ENCODE peak calls at places on chromosomes 6 and 20, in ten cellular contexts. One of them, this sample, is unnamed.

GRCh38 chr20:64043768-64044167 is 5.7 kb downstream of the SOX18 start:
- DNase-seq in bronchial epithelial cell: no peak
- DNase-seq in astrocyte of the spinal cord: no peak
- DNase-seq in mammary epithelial cell: no peak
- DNase-seq in IMR-90: no peak
- DNase-seq in AG10803: no peak
- DNase-seq in lower lobe of right lung: no peak
- DNase-seq in colonic mucosa: no peak
- DNase-seq in cardiac muscle cell: no peak
- DNase-seq in psoas muscle: no peak
- DNase-seq in this sample: no peak

GRCh38 chr6:3825331-3825831 is 23.8 kb upstream of the FAM50B start:
- DNase-seq in bronchial epithelial cell: peak
- DNase-seq in astrocyte of the spinal cord: peak
- DNase-seq in mammary epithelial cell: peak
- DNase-seq in IMR-90: peak
- DNase-seq in AG10803: peak
- DNase-seq in lower lobe of right lung: peak
- DNase-seq in colonic mucosa: no peak
- DNase-seq in cardiac muscle cell: peak
- DNase-seq in psoas muscle: peak
- DNase-seq in this sample: no peak

GRCh38 chr20:24102290-24102689 is 113.7 kb upstream of the GGTLC1 start:
- DNase-seq in bronchial epithelial cell: peak
- DNase-seq in astrocyte of the spinal cord: no peak
- DNase-seq in mammary epithelial cell: no peak
- DNase-seq in IMR-90: no peak
- DNase-seq in AG10803: no peak
- DNase-seq in lower lobe of right lung: no peak
- DNase-seq in colonic mucosa: no peak
- DNase-seq in cardiac muscle cell: no peak
- DNase-seq in psoas muscle: no peak
- DNase-seq in this sample: no peak

GRCh38 chr20:38286586-38287502 is 17.1 kb upstream of the BPI start:
- DNase-seq in bronchial epithelial cell: no peak
- DNase-seq in astrocyte of the spinal cord: peak
- DNase-seq in mammary epithelial cell: no peak
- DNase-seq in IMR-90: no peak
- DNase-seq in AG10803: no peak
- DNase-seq in lower lobe of right lung: no peak
- DNase-seq in colonic mucosa: no peak
- DNase-seq in cardiac muscle cell: peak
- DNase-seq in psoas muscle: no peak
- DNase-seq in this sample: no peak

GRCh38 chr6:38509713-38510112 is 130.0 kb downstream of the BTBD9 start:
- DNase-seq in bronchial epithelial cell: peak
- DNase-seq in astrocyte of the spinal cord: peak
- DNase-seq in mammary epithelial cell: peak
- DNase-seq in IMR-90: peak
- DNase-seq in AG10803: peak
- DNase-seq in lower lobe of right lung: no peak
- DNase-seq in colonic mucosa: no peak
- DNase-seq in cardiac muscle cell: peak
- DNase-seq in psoas muscle: no peak
- DNase-seq in this sample: no peak

GRCh38 chr6:42017021-42017643 is 33.2 kb upstream of the TAF8 start:
- DNase-seq in bronchial epithelial cell: peak
- DNase-seq in astrocyte of the spinal cord: peak
- DNase-seq in mammary epithelial cell: peak
- DNase-seq in IMR-90: peak
- DNase-seq in AG10803: peak
- DNase-seq in lower lobe of right lung: no peak
- DNase-seq in colonic mucosa: no peak
- DNase-seq in cardiac muscle cell: peak
- DNase-seq in psoas muscle: no peak
- DNase-seq in this sample: no peak

GRCh38 chr6:24775520-24776058 is 852 bp downstream of the GMNN start:
- DNase-seq in bronchial epithelial cell: peak
- DNase-seq in astrocyte of the spinal cord: peak
- DNase-seq in mammary epithelial cell: peak
- DNase-seq in IMR-90: peak
- DNase-seq in AG10803: peak
- DNase-seq in lower lobe of right lung: no peak
- DNase-seq in colonic mucosa: no peak
- DNase-seq in cardiac muscle cell: peak
- DNase-seq in psoas muscle: no peak
- DNase-seq in this sample: no peak

GRCh38 chr6:136066005-136066404 is 184.1 kb downstream of the MTFR2 start:
- DNase-seq in bronchial epithelial cell: peak
- DNase-seq in astrocyte of the spinal cord: peak
- DNase-seq in mammary epithelial cell: peak
- DNase-seq in IMR-90: peak
- DNase-seq in AG10803: peak
- DNase-seq in lower lobe of right lung: no peak
- DNase-seq in colonic mucosa: no peak
- DNase-seq in cardiac muscle cell: peak
- DNase-seq in psoas muscle: no peak
- DNase-seq in this sample: no peak

GRCh38 chr6:7758456-7758855 is 32.6 kb downstream of the BMP6 start:
- DNase-seq in bronchial epithelial cell: peak
- DNase-seq in astrocyte of the spinal cord: peak
- DNase-seq in mammary epithelial cell: peak
- DNase-seq in IMR-90: peak
- DNase-seq in AG10803: peak
- DNase-seq in lower lobe of right lung: no peak
- DNase-seq in colonic mucosa: no peak
- DNase-seq in cardiac muscle cell: peak
- DNase-seq in psoas muscle: peak
- DNase-seq in this sample: no peak

GRCh38 chr6:114998492-114998891 is 655.7 kb upstream of the HS3ST5 start:
- DNase-seq in bronchial epithelial cell: no peak
- DNase-seq in astrocyte of the spinal cord: no peak
- DNase-seq in mammary epithelial cell: no peak
- DNase-seq in IMR-90: no peak
- DNase-seq in AG10803: no peak
- DNase-seq in lower lobe of right lung: no peak
- DNase-seq in colonic mucosa: no peak
- DNase-seq in cardiac muscle cell: no peak
- DNase-seq in psoas muscle: no peak
- DNase-seq in this sample: no peak
- H3K4me3 ChIP-seq in bronchial epithelial cell: no peak
- H3K4me3 ChIP-seq in astrocyte of the spinal cord: no peak
- H3K4me3 ChIP-seq in mammary epithelial cell: no peak
- H3K4me3 ChIP-seq in IMR-90: no peak
- H3K4me3 ChIP-seq in AG10803: no peak
- H3K4me3 ChIP-seq in lower lobe of right lung: no peak
- H3K4me3 ChIP-seq in colonic mucosa: no peak
- H3K4me3 ChIP-seq in cardiac muscle cell: no peak
- H3K4me3 ChIP-seq in psoas muscle: no peak
- H3K4me3 ChIP-seq in this sample: peak

GRCh38 chr6:90846824-90847223 is 260.0 kb upstream of the MAP3K7 start:
- DNase-seq in bronchial epithelial cell: peak
- DNase-seq in astrocyte of the spinal cord: no peak
- DNase-seq in mammary epithelial cell: peak
- DNase-seq in IMR-90: no peak
- DNase-seq in AG10803: no peak
- DNase-seq in lower lobe of right lung: no peak
- DNase-seq in colonic mucosa: no peak
- DNase-seq in cardiac muscle cell: no peak
- DNase-seq in psoas muscle: no peak
- DNase-seq in this sample: no peak
- TF ChIP-seq CTCF in bronchial epithelial cell: peak
- TF ChIP-seq CTCF in astrocyte of the spinal cord: no peak
- TF ChIP-seq CTCF in mammary epithelial cell: peak
- TF ChIP-seq CTCF in IMR-90: no peak
- TF ChIP-seq CTCF in AG10803: no peak
- TF ChIP-seq CTCF in lower lobe of right lung: no peak
- TF ChIP-seq CTCF in colonic mucosa: no peak
- TF ChIP-seq CTCF in cardiac muscle cell: no peak
- TF ChIP-seq CTCF in psoas muscle: no peak
- TF ChIP-seq CTCF in this sample: no peak

GRCh38 chr6:18215436-18215835 is 48.9 kb downstream of the DEK start:
- DNase-seq in bronchial epithelial cell: no peak
- DNase-seq in astrocyte of the spinal cord: no peak
- DNase-seq in mammary epithelial cell: no peak
- DNase-seq in IMR-90: no peak
- DNase-seq in AG10803: no peak
- DNase-seq in lower lobe of right lung: no peak
- DNase-seq in colonic mucosa: no peak
- DNase-seq in cardiac muscle cell: no peak
- DNase-seq in psoas muscle: no peak
- DNase-seq in this sample: no peak

GRCh38 chr6:18216411-18216810 is 47.9 kb downstream of the DEK start:
- DNase-seq in bronchial epithelial cell: peak
- DNase-seq in astrocyte of the spinal cord: peak
- DNase-seq in mammary epithelial cell: peak
- DNase-seq in IMR-90: peak
- DNase-seq in AG10803: peak
- DNase-seq in lower lobe of right lung: no peak
- DNase-seq in colonic mucosa: no peak
- DNase-seq in cardiac muscle cell: peak
- DNase-seq in psoas muscle: no peak
- DNase-seq in this sample: no peak

GRCh38 chr6:18212231-18212630 is 52.1 kb downstream of the DEK start:
- DNase-seq in bronchial epithelial cell: no peak
- DNase-seq in astrocyte of the spinal cord: no peak
- DNase-seq in mammary epithelial cell: no peak
- DNase-seq in IMR-90: no peak
- DNase-seq in AG10803: no peak
- DNase-seq in lower lobe of right lung: no peak
- DNase-seq in colonic mucosa: no peak
- DNase-seq in cardiac muscle cell: no peak
- DNase-seq in psoas muscle: no peak
- DNase-seq in this sample: no peak

GRCh38 chr6:18213439-18213838 is 50.9 kb downstream of the DEK start:
- DNase-seq in bronchial epithelial cell: no peak
- DNase-seq in astrocyte of the spinal cord: no peak
- DNase-seq in mammary epithelial cell: no peak
- DNase-seq in IMR-90: no peak
- DNase-seq in AG10803: no peak
- DNase-seq in lower lobe of right lung: no peak
- DNase-seq in colonic mucosa: no peak
- DNase-seq in cardiac muscle cell: no peak
- DNase-seq in psoas muscle: no peak
- DNase-seq in this sample: no peak

DNA sequence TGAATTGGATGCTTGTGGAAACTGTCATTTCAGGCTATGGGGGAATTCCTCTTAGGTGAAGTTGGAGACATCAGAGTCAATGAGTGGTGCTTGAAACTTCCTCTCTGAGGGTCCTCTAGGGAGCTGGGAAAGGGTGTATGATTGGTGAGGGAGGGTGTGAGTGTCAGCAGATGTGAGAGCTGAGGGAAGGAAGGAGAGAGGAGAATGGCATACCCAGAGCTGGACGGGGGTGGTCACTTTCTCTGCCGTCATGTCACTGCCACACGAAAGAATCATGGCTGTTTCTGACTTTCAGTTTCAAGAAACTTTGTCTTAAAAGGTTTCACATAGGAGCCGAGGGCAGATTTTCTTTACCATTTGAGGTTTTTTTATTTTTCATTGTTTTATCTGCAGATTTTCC is 50.3 kb downstream of the DEK start:
- DNase-seq in bronchial epithelial cell: no peak
- DNase-seq in astrocyte of the spinal cord: no peak
- DNase-seq in mammary epithelial cell: no peak
- DNase-seq in IMR-90: no peak
- DNase-seq in AG10803: no peak
- DNase-seq in lower lobe of right lung: no peak
- DNase-seq in colonic mucosa: no peak
- DNase-seq in cardiac muscle cell: no peak
- DNase-seq in psoas muscle: no peak
- DNase-seq in this sample: no peak
- H3K4me3 ChIP-seq in bronchial epithelial cell: no peak
- H3K4me3 ChIP-seq in astrocyte of the spinal cord: no peak
- H3K4me3 ChIP-seq in mammary epithelial cell: no peak
- H3K4me3 ChIP-seq in IMR-90: peak
- H3K4me3 ChIP-seq in AG10803: no peak
- H3K4me3 ChIP-seq in lower lobe of right lung: no peak
- H3K4me3 ChIP-seq in colonic mucosa: no peak
- H3K4me3 ChIP-seq in cardiac muscle cell: no peak
- H3K4me3 ChIP-seq in psoas muscle: no peak
- H3K4me3 ChIP-seq in this sample: no peak

DNA sequence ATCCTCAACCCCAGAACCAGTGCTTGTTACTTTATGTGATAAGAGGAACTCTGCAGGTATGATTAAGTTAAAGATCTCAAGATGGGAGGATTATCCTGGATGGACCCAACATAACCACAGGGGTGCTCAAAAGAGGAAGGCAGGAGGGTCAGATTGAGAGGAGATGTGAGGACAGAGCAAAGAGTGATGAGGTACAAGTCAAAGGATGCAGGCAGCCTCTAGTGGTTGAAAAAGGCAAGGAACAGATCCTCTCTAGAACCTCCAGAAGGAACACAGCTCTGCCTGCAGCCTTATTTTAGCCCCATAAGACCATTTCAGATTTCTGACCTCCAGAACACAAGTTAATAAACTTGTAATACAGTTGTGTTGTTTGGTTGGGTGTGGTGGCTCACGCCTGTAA is 41.2 kb downstream of the PDSS2 start:
- DNase-seq in bronchial epithelial cell: peak
- DNase-seq in astrocyte of the spinal cord: no peak
- DNase-seq in mammary epithelial cell: peak
- DNase-seq in IMR-90: peak
- DNase-seq in AG10803: no peak
- DNase-seq in lower lobe of right lung: no peak
- DNase-seq in colonic mucosa: no peak
- DNase-seq in cardiac muscle cell: peak
- DNase-seq in psoas muscle: no peak
- DNase-seq in this sample: no peak
- TF ChIP-seq CTCF in bronchial epithelial cell: peak
- TF ChIP-seq CTCF in astrocyte of the spinal cord: peak
- TF ChIP-seq CTCF in mammary epithelial cell: peak
- TF ChIP-seq CTCF in IMR-90: peak
- TF ChIP-seq CTCF in AG10803: peak
- TF ChIP-seq CTCF in lower lobe of right lung: no peak
- TF ChIP-seq CTCF in colonic mucosa: no peak
- TF ChIP-seq CTCF in cardiac muscle cell: peak
- TF ChIP-seq CTCF in psoas muscle: no peak
- TF ChIP-seq CTCF in this sample: peak

DNA sequence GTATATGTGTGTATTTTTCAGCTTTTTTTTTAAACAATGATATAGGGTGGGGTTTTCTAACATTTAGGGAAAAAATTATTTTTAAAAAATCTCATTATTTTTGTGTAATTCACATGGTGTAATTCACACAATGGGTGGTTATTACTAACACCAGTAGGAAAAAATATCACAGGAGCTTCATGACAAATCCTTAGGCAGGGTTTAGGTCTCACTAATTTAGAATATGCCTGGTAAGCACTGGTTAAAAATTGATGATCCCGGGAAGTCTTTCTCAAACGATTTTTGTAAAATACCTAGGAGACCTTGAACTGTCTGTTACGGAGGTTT is 29.5 kb upstream of the ZNF217 start:
- DNase-seq in bronchial epithelial cell: no peak
- DNase-seq in astrocyte of the spinal cord: no peak
- DNase-seq in mammary epithelial cell: no peak
- DNase-seq in IMR-90: no peak
- DNase-seq in AG10803: no peak
- DNase-seq in lower lobe of right lung: no peak
- DNase-seq in colonic mucosa: no peak
- DNase-seq in cardiac muscle cell: no peak
- DNase-seq in psoas muscle: no peak
- DNase-seq in this sample: no peak
- H3K4me3 ChIP-seq in bronchial epithelial cell: no peak
- H3K4me3 ChIP-seq in astrocyte of the spinal cord: no peak
- H3K4me3 ChIP-seq in mammary epithelial cell: no peak
- H3K4me3 ChIP-seq in IMR-90: peak
- H3K4me3 ChIP-seq in AG10803: no peak
- H3K4me3 ChIP-seq in lower lobe of right lung: peak
- H3K4me3 ChIP-seq in colonic mucosa: peak
- H3K4me3 ChIP-seq in cardiac muscle cell: peak
- H3K4me3 ChIP-seq in psoas muscle: peak
- H3K4me3 ChIP-seq in this sample: peak